ENCODE peak calls at places on chromosome 4, in four cellular contexts. X, G, O and K are unnamed samples.

GRCh38 chr4:54101190-54102041 is 1.5 kb downstream of the GSX2 start:
- DNase-seq in G (no peak), O (no peak), X (no peak), K (peak)

GRCh38 chr4:156252300-156253016 is 298.8 kb upstream of the CTSO start:
- DNase-seq in O (no peak), X (peak), G (no peak), K (no peak)

GRCh38 chr4:30837131-30837539 is 117.0 kb downstream of the PCDH7 start:
- DNase-seq in O (no peak), X (peak), G (no peak), K (no peak)

GRCh38 chr4:75675004-75675531 is 1.9 kb upstream of the G3BP2 start:
- DNase-seq in X (no peak), G (no peak), O (no peak), K (no peak)

GRCh38 chr4:158826882-158827281 is 58.1 kb downstream of the FNIP2 start:
- DNase-seq in G (no peak), X (no peak), O (no peak), K (no peak)

GRCh38 chr4:176226736-176227135 is 31.4 kb upstream of the SPATA4 start:
- DNase-seq in X (no peak), O (no peak), G (no peak), K (no peak)

GRCh38 chr4:116480486-116480990 is 604.8 kb downstream of the TRAM1L1 start:
- DNase-seq in G (no peak), X (no peak), O (no peak), K (peak)

GRCh38 chr4:86338989-86339388 is 20.9 kb downstream of the MAPK10 start:
- DNase-seq in O (no peak), X (peak), G (no peak), K (no peak)

GRCh38 chr4:34953145-34953799 is 1291.0 kb downstream of the ARAP2 start:
- DNase-seq in O (no peak), G (no peak), X (no peak), K (no peak)

GRCh38 chr4:27836505-27836904 is 975.9 kb downstream of the STIM2 start:
- DNase-seq in X (peak), O (no peak), G (no peak), K (no peak)

GRCh38 chr4:84258905-84259830 is 239.9 kb downstream of the NKX6-1 start:
- DNase-seq in G (no peak), X (peak), O (no peak), K (peak)

GRCh38 chr4:161762796-161763195 is 401.0 kb downstream of the FSTL5 start:
- DNase-seq in G (no peak), O (no peak), X (peak), K (no peak)

GRCh38 chr4:3355266-3355748 is 62.5 kb downstream of the RGS12 start:
- DNase-seq in G (no peak), O (no peak), X (no peak), K (no peak)

GRCh38 chr4:10077101-10077491 is 39.5 kb downstream of the WDR1 start:
- DNase-seq in G (peak), O (no peak), X (no peak), K (no peak)

GRCh38 chr4:52197351-52197750 is 146.2 kb downstream of the SPATA18 start:
- DNase-seq in G (no peak), X (no peak), O (no peak), K (no peak)

GRCh38 chr4:94544811-94545210 is 93.1 kb downstream of the PDLIM5 start:
- DNase-seq in X (no peak), G (no peak), O (no peak), K (no peak)

GRCh38 chr4:36277533-36277932 is 3.9 kb upstream of the DTHD1 start:
- DNase-seq in X (no peak), O (no peak), G (no peak), K (no peak)

GRCh38 chr4:165325732-165326512 is 1.5 kb upstream of the MSMO1 start:
- DNase-seq in G (no peak), O (no peak), X (peak), K (no peak)

GRCh38 chr4:54558889-54559682 is 98.7 kb upstream of the KIT start:
- DNase-seq in X (no peak), O (no peak), G (no peak), K (no peak)

GRCh38 chr4:106421441-106422296 is 53.1 kb upstream of the GIMD1 start:
- DNase-seq in G (no peak), X (peak), O (no peak), K (no peak)

GRCh38 chr4:114921790-114922581 is 191.4 kb downstream of the NDST4 start:
- DNase-seq in G (no peak), O (no peak), X (no peak), K (peak)

GRCh38 chr4:144701683-144702233 is 55.8 kb downstream of the HHIP start:
- DNase-seq in O (no peak), X (no peak), G (no peak), K (no peak)

GRCh38 chr4:169098054-169098896 is 88.2 kb upstream of the CBR4 start:
- DNase-seq in O (no peak), X (peak), G (no peak), K (no peak)